ENCODE peak calls at places on chromosomes 1 and 21, in nine cellular contexts. L is GM23338, F is K562, Z is HL-60, D is prostate gland, H is SK-N-SH, R is breast epithelium, I is suprapubic skin, Q is sigmoid colon. A is an unnamed sample.

GRCh38 chr1:172380441-172381244 is 39.8 kb upstream of the C1orf105 start:
- DNase-seq in R (no peak), H (no peak), L (no peak), I (no peak), Z (no peak), F (no peak), Q (no peak), D (no peak), A (no peak)

GRCh38 chr21:33522297-33522696 is 19.6 kb downstream of the GART start:
- DNase-seq in R (no peak), D (no peak), Z (no peak), F (no peak), H (no peak), L (no peak), Q (no peak), I (no peak), A (no peak)

GRCh38 chr1:27682351-27682944 is 10.5 kb upstream of the IFI6 start:
- DNase-seq in L (no peak), I (no peak), F (no peak), D (no peak), R (no peak), Q (no peak), H (no peak), Z (no peak), A (no peak)

GRCh38 chr1:233334092-233334491 is 6.6 kb downstream of the MAP3K21 start:
- DNase-seq in H (no peak), Q (no peak), L (peak; percentile 38), F (no peak), I (no peak), Z (no peak), D (no peak), R (no peak), A (no peak)

GRCh38 chr1:24929091-24929875 is 793 bp downstream of the RUNX3 start:
- DNase-seq in F (no peak), L (peak; percentile 61), Z (peak; percentile 44), D (no peak), R (no peak), I (no peak), H (peak; percentile 54), Q (peak; percentile 56), A (no peak)

GRCh38 chr1:56508523-56508983 is 70.8 kb downstream of the PLPP3 start:
- DNase-seq in R (no peak), Z (peak; percentile 47), D (no peak), L (no peak), I (no peak), H (no peak), Q (peak; percentile 76), F (no peak), A (no peak)

GRCh38 chr1:61132176-61133047 is 50.1 kb downstream of the NFIA start:
- DNase-seq in H (no peak), R (no peak), L (no peak), Q (no peak), I (no peak), Z (no peak), D (peak; percentile 33), F (no peak), A (no peak)

GRCh38 chr21:25862112-25862511 is 127.3 kb downstream of the GABPA start:
- DNase-seq in Z (no peak), R (no peak), F (no peak), Q (no peak), I (no peak), L (no peak), D (no peak), H (no peak), A (no peak)

GRCh38 chr1:193658711-193659110 is 472.3 kb upstream of the B3GALT2 start:
- DNase-seq in H (no peak), I (no peak), Z (no peak), Q (no peak), D (no peak), F (no peak), R (no peak), L (no peak), A (no peak)

GRCh38 chr1:119143716-119144115 is 3.3 kb upstream of the WARS2 start:
- DNase-seq in L (no peak), R (no peak), F (no peak), H (no peak), Q (no peak), Z (no peak), D (no peak), I (no peak), A (no peak)

DNA sequence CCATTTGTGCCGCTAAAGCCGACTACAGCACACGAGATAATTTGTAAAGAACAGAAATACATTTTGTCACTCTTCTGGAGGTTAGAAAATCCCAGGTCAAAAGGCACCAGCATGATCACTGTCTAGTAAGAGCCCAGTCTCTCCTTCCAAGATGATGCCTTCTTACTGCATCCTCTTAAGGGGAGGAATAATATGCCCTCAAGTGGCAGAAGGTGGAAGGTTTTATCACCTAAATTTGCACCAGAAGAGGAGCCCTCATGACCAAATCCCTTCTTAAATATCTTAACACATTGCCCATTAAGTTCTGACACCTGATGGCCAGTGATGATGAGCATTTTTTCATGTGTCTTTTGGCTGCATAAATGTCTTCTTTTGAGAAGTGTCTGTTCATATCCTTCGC is 326.7 kb upstream of the RGS18 start:
- DNase-seq in I (no peak), R (no peak), Q (no peak), H (no peak), F (peak; percentile 45), D (no peak), L (peak; percentile 59), Z (no peak), A (no peak)
- TF ChIP-seq CTCF in I (no peak), R (no peak), Q (no peak), H (no peak), F (no peak), D (no peak), L (peak; percentile 74), Z (no peak), A (no peak)

GRCh38 chr1:21836010-21836409 is 23.9 kb downstream of the LDLRAD2 start:
- DNase-seq in D (no peak), F (no peak), L (no peak), H (no peak), I (no peak), Z (no peak), Q (no peak), R (no peak), A (no peak)
- TF ChIP-seq POLR2AphosphoS5 in D (no peak), F (no peak), L (no peak), H (no peak), I (no peak), Z (no peak), Q (no peak), R (no peak), A (no peak)

GRCh38 chr1:7751174-7751573 is 19.9 kb upstream of the VAMP3 start:
- DNase-seq in L (no peak), R (no peak), I (no peak), D (no peak), H (no peak), F (no peak), Q (no peak), Z (no peak), A (no peak)

GRCh38 chr1:7752512-7753417 is 18.3 kb upstream of the VAMP3 start:
- DNase-seq in Q (peak; percentile 77), I (no peak), R (peak; percentile 53), H (peak; percentile 62), Z (no peak), D (peak; percentile 80), L (peak; percentile 90), F (peak; percentile 71), A (no peak)

GRCh38 chr1:7754234-7754633 is 16.9 kb upstream of the VAMP3 start:
- DNase-seq in H (no peak), R (no peak), Q (no peak), Z (no peak), F (no peak), I (no peak), D (no peak), L (no peak), A (no peak)

GRCh38 chr1:7760245-7760644 is 10.9 kb upstream of the VAMP3 start:
- DNase-seq in Z (no peak), F (no peak), R (no peak), Q (no peak), I (no peak), L (no peak), D (no peak), H (no peak), A (no peak)

GRCh38 chr1:7755448-7755847 is 15.6 kb upstream of the VAMP3 start:
- DNase-seq in D (no peak), I (no peak), Q (no peak), F (peak; percentile 44), L (peak; percentile 65), R (no peak), Z (no peak), H (peak; percentile 37), A (no peak)
- TF ChIP-seq CTCF in D (no peak), I (no peak), Q (no peak), F (peak; percentile 49), L (peak; percentile 47), R (no peak), Z (peak; percentile 19), H (peak; percentile 53), A (no peak)

GRCh38 chr1:218570456-218570855 is 225.3 kb downstream of the TGFB2 start:
- DNase-seq in D (no peak), Z (no peak), F (no peak), R (no peak), Q (no peak), I (no peak), H (no peak), L (no peak), A (no peak)

GRCh38 chr1:218568962-218569530 is 223.9 kb downstream of the TGFB2 start:
- DNase-seq in F (no peak), L (no peak), D (no peak), R (no peak), Q (no peak), Z (no peak), H (no peak), I (no peak), A (no peak)

GRCh38 chr1:218573871-218574270 is 228.7 kb downstream of the TGFB2 start:
- DNase-seq in Q (no peak), L (no peak), R (no peak), F (no peak), H (no peak), Z (no peak), I (no peak), D (no peak), A (no peak)

GRCh38 chr1:218572046-218572445 is 226.9 kb downstream of the TGFB2 start:
- DNase-seq in I (no peak), Z (no peak), D (no peak), H (no peak), L (no peak), R (no peak), F (no peak), Q (no peak), A (no peak)

GRCh38 chr1:218571515-218571914 is 226.4 kb downstream of the TGFB2 start:
- DNase-seq in H (no peak), I (no peak), R (no peak), Z (no peak), L (no peak), F (no peak), Q (no peak), D (peak; percentile 52), A (no peak)
- TF ChIP-seq POLR2AphosphoS5 in H (no peak), I (no peak), R (no peak), Z (no peak), L (no peak), F (no peak), Q (no peak), D (peak; percentile 71), A (no peak)

GRCh38 chr21:43772368-43772870 is 3.7 kb downstream of the CSTB start:
- DNase-seq in F (peak; percentile 30), L (peak; percentile 72), I (no peak), D (no peak), R (no peak), H (no peak), Q (no peak), Z (no peak), A (no peak)
- TF ChIP-seq CTCF in F (no peak), L (no peak), I (no peak), D (no peak), R (no peak), H (no peak), Q (no peak), Z (no peak), A (no peak)

GRCh38 chr1:11028018-11028417 is 15.6 kb downstream of the TARDBP start:
- DNase-seq in R (no peak), I (no peak), Q (no peak), L (no peak), D (no peak), Z (no peak), H (no peak), F (no peak), A (no peak)
- TF ChIP-seq POLR2AphosphoS5 in R (no peak), I (no peak), Q (no peak), L (no peak), D (no peak), Z (no peak), H (no peak), F (no peak), A (no peak)

A was measured in vagina.